ENCODE peak calls at places on chromosomes 6 and 20, in seven cellular contexts. N is CD4-positive, alpha-beta T cell; O is WERI-Rb-1; V is WTC11; L is HL-60; K is GM10248; B is HFF-Myc. A is an unnamed sample.

GRCh38 chr6:138309695-138310094 is 68.0 kb upstream of the SMIM28 start:
- DNase-seq in V (no peak), L (no peak), O (no peak), B (no peak), N (no peak), K (no peak), A (no peak)

GRCh38 chr20:43431120-43431519 is 26.6 kb upstream of the SRSF6 start:
- DNase-seq in K (no peak), V (no peak), B (no peak), N (no peak), O (peak; percentile 28), L (no peak), A (no peak)

GRCh38 chr6:133817460-133818047 is 71.4 kb upstream of the TCF21 start:
- DNase-seq in K (peak; percentile 23), B (no peak), V (peak; percentile 88), O (peak; percentile 34), N (peak; percentile 14), L (no peak), A (no peak)

GRCh38 chr20:11585752-11586352 is 331.8 kb upstream of the BTBD3 start:
- DNase-seq in B (peak; percentile 10), V (no peak), N (no peak), O (no peak), K (no peak), L (no peak), A (no peak)

GRCh38 chr20:59784365-59785117 is 148.9 kb downstream of the SYCP2 start:
- DNase-seq in L (no peak), N (no peak), V (no peak), K (no peak), O (no peak), B (no peak), A (no peak)

GRCh38 chr6:30265166-30265565 is 52.0 kb upstream of the TRIM26 start:
- DNase-seq in B (no peak), V (no peak), L (no peak), N (no peak), O (no peak), K (no peak), A (no peak)

GRCh38 chr20:34621383-34622367 is 55.2 kb downstream of the PIGU start:
- DNase-seq in K (no peak), L (no peak), O (no peak), B (no peak), N (no peak), V (no peak), A (no peak)

GRCh38 chr6:151425561-151425960 is 26.4 kb downstream of the RMND1 start:
- DNase-seq in N (no peak), K (no peak), B (no peak), L (no peak), V (no peak), O (peak; percentile 61), A (no peak)

GRCh38 chr20:17916365-17916996 is 52.1 kb downstream of the SNX5 start:
- DNase-seq in O (no peak), V (no peak), B (no peak), L (no peak), K (no peak), N (no peak), A (no peak)

GRCh38 chr6:134287863-134288537 is 29.9 kb downstream of the SGK1 start:
- DNase-seq in B (no peak), O (no peak), L (peak; percentile 20), V (no peak), K (no peak), N (no peak), A (no peak)

GRCh38 chr6:109440325-109441068 is at the start of the genes PPIL6 and SMPD2:
- DNase-seq in B (peak; percentile 50), L (peak; percentile 68), O (peak; percentile 89), N (peak; percentile 58), V (peak; percentile 88), K (peak; percentile 95), A (peak; percentile 74)

GRCh38 chr6:157273756-157274088 is 49.6 kb downstream of the TMEM242 start:
- DNase-seq in L (no peak), O (peak; percentile 73), K (peak; percentile 80), V (peak; percentile 44), B (no peak), N (peak; percentile 45), A (no peak)

GRCh38 chr20:55714082-55714481 is 291.2 kb downstream of the CBLN4 start:
- DNase-seq in K (no peak), B (no peak), L (no peak), N (no peak), V (no peak), O (no peak), A (no peak)

GRCh38 chr6:108561742-108562502 is 1.2 kb downstream of the FOXO3 start:
- DNase-seq in K (no peak), L (no peak), N (no peak), V (peak; percentile 38), B (no peak), O (peak; percentile 23), A (no peak)

GRCh38 chr6:163708459-163708858 is 293.9 kb downstream of the QKI start:
- DNase-seq in O (no peak), L (no peak), B (no peak), V (no peak), N (no peak), K (peak; percentile 60), A (no peak)

GRCh38 chr20:61516398-61517208 is 264.5 kb downstream of the CDH4 start:
- DNase-seq in V (no peak), N (no peak), B (peak; percentile 21), K (no peak), L (no peak), O (no peak), A (peak; percentile 40)

GRCh38 chr6:97394160-97394748 is 111.2 kb upstream of the MMS22L start:
- DNase-seq in K (peak; percentile 54), L (peak; percentile 20), O (peak; percentile 59), N (peak; percentile 4), B (peak; percentile 32), V (peak; percentile 31), A (no peak)

GRCh38 chr6:136089885-136090284 is 160.2 kb downstream of the MTFR2 start:
- DNase-seq in V (no peak), N (no peak), B (no peak), K (no peak), O (no peak), L (no peak), A (no peak)

GRCh38 chr20:58202039-58202438 is 26.4 kb downstream of the ANKRD60 start:
- DNase-seq in O (no peak), B (no peak), L (no peak), K (no peak), N (no peak), V (no peak), A (no peak)

GRCh38 chr6:84411060-84411629 is 183.7 kb upstream of the CEP162 start:
- DNase-seq in O (no peak), B (peak; percentile 45), L (no peak), N (no peak), K (no peak), V (no peak), A (no peak)

GRCh38 chr20:13670160-13670559 is 31.4 kb upstream of the TASP1 start:
- DNase-seq in B (no peak), L (no peak), O (no peak), V (peak; percentile 16), K (no peak), N (no peak), A (no peak)

GRCh38 chr6:31354248-31354647 is 2.7 kb downstream of the HLA-B start:
- DNase-seq in K (no peak), V (no peak), O (no peak), L (peak; percentile 39), N (no peak), B (no peak), A (no peak)

GRCh38 chr6:402901-403658 is 11.5 kb downstream of the IRF4 start:
- DNase-seq in O (no peak), B (no peak), N (no peak), L (no peak), K (peak; percentile 40), V (no peak), A (no peak)

GRCh38 chr20:49812463-49813304 is at the start of gene SLC9A8:
- DNase-seq in L (peak; percentile 96), N (peak; percentile 63), V (peak; percentile 85), O (peak; percentile 91), K (peak; percentile 90), B (peak; percentile 82), A (peak; percentile 99)
- TF ChIP-seq CTCF in L (peak; percentile 2), N (peak; percentile 28), V (no peak), O (peak; percentile 57), K (no peak), B (peak; percentile 13), A (peak; percentile 16)

GRCh38 chr6:132131777-132132176 is 180.6 kb upstream of the CCN2 start:
- DNase-seq in L (no peak), K (no peak), V (no peak), B (peak; percentile 94), O (no peak), N (no peak), A (no peak)

GRCh38 chr6:132132420-132132819 is 181.2 kb upstream of the CCN2 start:
- DNase-seq in L (no peak), V (no peak), B (no peak), N (no peak), K (no peak), O (no peak), A (no peak)

GRCh38 chr6:132131351-132131750 is 180.2 kb upstream of the CCN2 start:
- DNase-seq in N (no peak), V (no peak), K (no peak), O (no peak), B (no peak), L (no peak), A (no peak)

GRCh38 chr6:132128424-132128823 is 177.3 kb upstream of the CCN2 start:
- DNase-seq in O (no peak), B (no peak), V (no peak), N (no peak), L (no peak), K (no peak), A (no peak)

GRCh38 chr6:132130530-132131298 is 179.5 kb upstream of the CCN2 start:
- DNase-seq in N (no peak), O (no peak), K (no peak), B (no peak), L (no peak), V (no peak), A (no peak)
- TF ChIP-seq CTCF in N (no peak), O (no peak), K (no peak), B (no peak), L (no peak), V (no peak), A (no peak)

DNA sequence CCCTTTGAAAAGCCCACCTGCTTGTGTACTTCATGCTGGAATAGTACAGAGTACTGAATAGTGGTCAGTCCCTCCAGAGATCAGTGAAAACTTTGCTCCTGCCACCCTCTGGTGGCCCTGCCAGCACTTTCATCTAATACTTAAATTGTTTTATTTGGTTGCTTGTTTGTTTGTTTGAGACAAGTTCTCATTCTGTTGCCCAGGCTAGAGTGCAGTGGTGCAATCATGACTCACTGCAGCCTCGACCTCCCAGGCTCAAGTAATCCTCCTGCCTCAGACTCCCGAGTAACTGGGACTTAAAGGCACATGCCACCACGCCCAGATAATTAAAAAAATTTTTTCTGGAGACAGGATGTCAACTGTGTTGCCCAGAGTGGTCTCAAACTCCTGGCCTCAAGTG is 9.1 kb downstream of the FAM83D start:
- DNase-seq in K (no peak), V (no peak), N (no peak), B (no peak), L (no peak), O (no peak), A (no peak)
- TF ChIP-seq CTCF in K (no peak), V (no peak), N (no peak), B (peak; percentile 20), L (no peak), O (peak; percentile 9), A (no peak)

DNA sequence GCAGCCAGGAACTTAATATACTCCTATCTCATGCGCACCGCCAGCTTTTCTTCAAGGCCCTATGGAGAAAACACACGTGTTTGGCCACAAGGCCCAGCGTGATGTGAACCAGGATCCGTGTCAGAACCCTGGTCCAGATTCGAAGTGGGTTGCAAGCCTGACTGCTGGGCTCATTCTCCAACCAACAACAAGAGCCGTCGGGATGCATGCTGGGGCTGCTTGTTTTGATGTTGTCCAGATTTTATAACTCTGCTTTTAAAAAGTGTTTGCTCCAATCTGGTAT is 463 bp upstream of the SLC22A2 start:
- DNase-seq in K (no peak), N (no peak), L (no peak), B (no peak), V (no peak), O (no peak), A (no peak)
- TF ChIP-seq CTCF in K (no peak), N (no peak), L (no peak), B (no peak), V (no peak), O (no peak), A (no peak)